ENCODE peak calls at places on chromosomes 13 and 19, in nine cellular contexts. One of them, this sample, is unnamed.

GRCh38 chr13:60267498-60268202 is 103.9 kb upstream of the DIAPH3 start:
- DNase-seq in GM23248: peak; percentile 6
- DNase-seq in stomach: no peak
- DNase-seq in PC-3: no peak
- DNase-seq in adipocyte: no peak
- DNase-seq in fibroblast of lung: peak; percentile 14
- DNase-seq in breast epithelium: no peak
- DNase-seq in neuronal stem cell: no peak
- DNase-seq in ovary: no peak
- DNase-seq in this sample: peak; percentile 63

GRCh38 chr13:86324191-86324590 is 525.0 kb upstream of the SLITRK6 start:
- DNase-seq in GM23248: no peak
- DNase-seq in stomach: no peak
- DNase-seq in PC-3: no peak
- DNase-seq in adipocyte: no peak
- DNase-seq in fibroblast of lung: no peak
- DNase-seq in breast epithelium: no peak
- DNase-seq in neuronal stem cell: no peak
- DNase-seq in ovary: no peak
- DNase-seq in this sample: no peak

GRCh38 chr13:102317593-102317992 is 84.3 kb downstream of the FGF14 start:
- DNase-seq in GM23248: peak; percentile 33
- DNase-seq in stomach: peak; percentile 26
- DNase-seq in PC-3: no peak
- DNase-seq in adipocyte: no peak
- DNase-seq in fibroblast of lung: peak; percentile 61
- DNase-seq in breast epithelium: no peak
- DNase-seq in neuronal stem cell: no peak
- DNase-seq in ovary: peak; percentile 34
- DNase-seq in this sample: peak; percentile 51

GRCh38 chr19:1210227-1210538 is 4.6 kb downstream of the STK11 start:
- DNase-seq in GM23248: no peak
- DNase-seq in stomach: no peak
- DNase-seq in PC-3: no peak
- DNase-seq in adipocyte: no peak
- DNase-seq in fibroblast of lung: peak; percentile 37
- DNase-seq in breast epithelium: no peak
- DNase-seq in neuronal stem cell: no peak
- DNase-seq in ovary: no peak
- DNase-seq in this sample: peak; percentile 16

GRCh38 chr19:13537454-13537853 is 31.2 kb upstream of the CACNA1A start:
- DNase-seq in GM23248: no peak
- DNase-seq in stomach: no peak
- DNase-seq in PC-3: no peak
- DNase-seq in adipocyte: no peak
- DNase-seq in fibroblast of lung: no peak
- DNase-seq in breast epithelium: no peak
- DNase-seq in neuronal stem cell: no peak
- DNase-seq in ovary: no peak
- DNase-seq in this sample: no peak

GRCh38 chr19:28972144-28972543 is 240.8 kb downstream of the UQCRFS1 start:
- DNase-seq in GM23248: no peak
- DNase-seq in stomach: no peak
- DNase-seq in PC-3: no peak
- DNase-seq in adipocyte: no peak
- DNase-seq in fibroblast of lung: no peak
- DNase-seq in breast epithelium: no peak
- DNase-seq in neuronal stem cell: no peak
- DNase-seq in ovary: no peak
- DNase-seq in this sample: no peak

GRCh38 chr19:31519216-31519615 is 170.0 kb upstream of the TSHZ3 start:
- DNase-seq in GM23248: no peak
- DNase-seq in stomach: no peak
- DNase-seq in PC-3: no peak
- DNase-seq in adipocyte: no peak
- DNase-seq in fibroblast of lung: no peak
- DNase-seq in breast epithelium: no peak
- DNase-seq in neuronal stem cell: no peak
- DNase-seq in ovary: no peak
- DNase-seq in this sample: no peak

GRCh38 chr19:29380581-29380980 is 145.2 kb upstream of the VSTM2B start:
- DNase-seq in GM23248: no peak
- DNase-seq in stomach: peak; percentile 10
- DNase-seq in PC-3: no peak
- DNase-seq in adipocyte: no peak
- DNase-seq in fibroblast of lung: no peak
- DNase-seq in breast epithelium: peak; percentile 25
- DNase-seq in neuronal stem cell: no peak
- DNase-seq in ovary: no peak
- DNase-seq in this sample: no peak

DNA sequence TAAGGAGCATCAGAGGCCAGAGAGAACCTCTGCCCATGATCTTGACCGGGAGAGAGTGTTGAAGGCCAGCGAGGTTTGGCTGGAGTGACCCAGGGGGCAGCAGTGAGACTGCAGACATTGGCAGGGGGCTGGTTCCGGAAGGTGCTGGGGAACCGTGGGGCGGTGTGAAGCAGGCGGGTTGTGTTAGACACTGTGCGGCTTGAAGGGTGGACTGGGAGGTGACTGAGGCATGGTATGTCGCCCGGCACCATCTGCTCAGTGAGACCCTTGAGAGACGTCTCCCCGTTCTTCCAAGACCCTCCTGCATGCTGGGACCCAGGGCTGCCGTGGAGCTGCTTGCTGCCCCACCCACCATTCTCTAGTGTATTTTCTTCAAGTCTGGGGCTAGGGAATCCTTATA is 24.6 kb downstream of the CARM1 start:
- DNase-seq in GM23248: no peak
- DNase-seq in stomach: no peak
- DNase-seq in PC-3: no peak
- DNase-seq in adipocyte: no peak
- DNase-seq in fibroblast of lung: no peak
- DNase-seq in breast epithelium: no peak
- DNase-seq in neuronal stem cell: no peak
- DNase-seq in ovary: no peak
- DNase-seq in this sample: no peak
- H3K4me1 ChIP-seq in GM23248: no peaks in the 10 kb centered on the region
- H3K4me1 ChIP-seq in stomach: peaks cover 24% of the 10 kb centered on the region
- H3K4me1 ChIP-seq in PC-3: peaks cover 36% of the 10 kb centered on the region
- H3K4me1 ChIP-seq in adipocyte: peaks cover 6% of the 10 kb centered on the region
- H3K4me1 ChIP-seq in fibroblast of lung: no peaks in the 10 kb centered on the region
- H3K4me1 ChIP-seq in breast epithelium: peaks cover 10% of the 10 kb centered on the region
- H3K4me1 ChIP-seq in neuronal stem cell: peaks cover 22% of the 10 kb centered on the region
- H3K4me1 ChIP-seq in ovary: peaks cover 23% of the 10 kb centered on the region
- H3K4me1 ChIP-seq in this sample: peaks cover 48% of the 10 kb centered on the region

GRCh38 chr13:36820222-36820621 is 1.2 kb downstream of the RFXAP start:
- DNase-seq in GM23248: peak; percentile 24
- DNase-seq in stomach: no peak
- DNase-seq in PC-3: no peak
- DNase-seq in adipocyte: no peak
- DNase-seq in fibroblast of lung: no peak
- DNase-seq in breast epithelium: no peak
- DNase-seq in neuronal stem cell: no peak
- DNase-seq in ovary: no peak
- DNase-seq in this sample: no peak

GRCh38 chr13:36818483-36819063 is 449 bp upstream of the RFXAP start:
- DNase-seq in GM23248: no peak
- DNase-seq in stomach: no peak
- DNase-seq in PC-3: no peak
- DNase-seq in adipocyte: no peak
- DNase-seq in fibroblast of lung: no peak
- DNase-seq in breast epithelium: no peak
- DNase-seq in neuronal stem cell: no peak
- DNase-seq in ovary: no peak
- DNase-seq in this sample: no peak

GRCh38 chr13:36819811-36820140 is 754 bp downstream of the RFXAP start:
- DNase-seq in GM23248: peak; percentile 52
- DNase-seq in stomach: no peak
- DNase-seq in PC-3: peak; percentile 21
- DNase-seq in adipocyte: peak; percentile 55
- DNase-seq in fibroblast of lung: peak; percentile 48
- DNase-seq in breast epithelium: no peak
- DNase-seq in neuronal stem cell: peak; percentile 9
- DNase-seq in ovary: no peak
- DNase-seq in this sample: peak; percentile 29

GRCh38 chr13:36819064-36819810 is at the start of gene RFXAP:
- DNase-seq in GM23248: peak; percentile 95
- DNase-seq in stomach: peak; percentile 93
- DNase-seq in PC-3: peak; percentile 76
- DNase-seq in adipocyte: peak; percentile 95
- DNase-seq in fibroblast of lung: peak; percentile 73
- DNase-seq in breast epithelium: peak; percentile 70
- DNase-seq in neuronal stem cell: peak; percentile 90
- DNase-seq in ovary: peak; percentile 87
- DNase-seq in this sample: peak; percentile 95

DNA sequence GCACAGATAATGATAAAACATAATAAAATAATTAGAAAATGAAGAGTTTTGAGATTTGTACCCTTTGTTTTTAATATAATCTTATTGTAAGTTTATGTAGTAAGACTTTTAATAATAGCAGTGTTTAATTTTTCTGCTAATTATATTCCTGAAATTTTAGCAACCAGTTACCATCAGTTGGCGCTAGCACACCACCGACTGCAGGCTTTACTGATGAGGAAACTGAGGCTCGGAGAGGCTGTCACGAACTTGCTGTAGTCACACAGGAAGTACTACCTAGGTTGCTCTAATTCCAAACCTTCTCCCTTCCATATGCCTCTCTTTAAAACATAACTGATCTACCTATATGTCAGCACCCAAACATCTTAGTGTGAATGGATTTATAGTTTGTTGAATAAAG is 1.0 kb upstream of the RFXAP start:
- DNase-seq in GM23248: no peak
- DNase-seq in stomach: no peak
- DNase-seq in PC-3: no peak
- DNase-seq in adipocyte: no peak
- DNase-seq in fibroblast of lung: no peak
- DNase-seq in breast epithelium: no peak
- DNase-seq in neuronal stem cell: no peak
- DNase-seq in ovary: no peak
- DNase-seq in this sample: no peak
- H3K4me3 ChIP-seq in GM23248: peak overlapping the region; percentile 93
- H3K4me3 ChIP-seq in stomach: no peak overlapping the region
- H3K4me3 ChIP-seq in PC-3: no peak overlapping the region
- H3K4me3 ChIP-seq in adipocyte: no peak overlapping the region
- H3K4me3 ChIP-seq in fibroblast of lung: no peak overlapping the region
- H3K4me3 ChIP-seq in breast epithelium: no peak overlapping the region
- H3K4me3 ChIP-seq in neuronal stem cell: no peak overlapping the region
- H3K4me3 ChIP-seq in ovary: no peak overlapping the region
- H3K4me3 ChIP-seq in this sample: no peak overlapping the region

DNA sequence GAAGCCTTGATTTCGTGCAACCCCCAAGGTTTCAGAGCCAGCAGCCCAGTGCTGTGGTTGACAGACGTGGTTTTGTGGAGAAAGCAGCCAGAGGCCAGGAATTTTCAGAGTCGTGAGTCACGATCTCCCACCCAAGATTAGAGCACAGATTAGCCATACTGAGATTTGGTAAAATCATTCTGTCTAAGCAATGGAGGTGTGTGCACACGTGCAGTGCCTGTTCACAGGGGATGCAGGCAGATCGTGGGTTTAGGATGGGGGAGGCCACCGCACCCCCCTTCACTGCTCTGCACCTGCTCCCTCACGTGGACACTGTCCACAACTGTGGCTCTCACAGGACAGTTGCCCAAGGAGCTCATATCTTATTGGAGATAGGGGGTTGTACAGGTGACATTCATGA is 46.6 kb upstream of the GPR183 start:
- DNase-seq in GM23248: peak; percentile 34
- DNase-seq in stomach: no peak
- DNase-seq in PC-3: no peak
- DNase-seq in adipocyte: peak; percentile 55
- DNase-seq in fibroblast of lung: peak; percentile 73
- DNase-seq in breast epithelium: no peak
- DNase-seq in neuronal stem cell: no peak
- DNase-seq in ovary: no peak
- DNase-seq in this sample: no peak
- H3K4me1 ChIP-seq in GM23248: peaks cover 21% of the 10 kb centered on the region
- H3K4me1 ChIP-seq in stomach: peaks cover 14% of the 10 kb centered on the region
- H3K4me1 ChIP-seq in PC-3: peaks cover 22% of the 10 kb centered on the region
- H3K4me1 ChIP-seq in adipocyte: peaks cover 16% of the 10 kb centered on the region
- H3K4me1 ChIP-seq in fibroblast of lung: peaks cover 8% of the 10 kb centered on the region
- H3K4me1 ChIP-seq in breast epithelium: peaks cover 7% of the 10 kb centered on the region
- H3K4me1 ChIP-seq in neuronal stem cell: peaks cover 23% of the 10 kb centered on the region
- H3K4me1 ChIP-seq in ovary: peaks cover 11% of the 10 kb centered on the region
- H3K4me1 ChIP-seq in this sample: no peaks in the 10 kb centered on the region

GRCh38 chr19:18329035-18329376 is 6.1 kb upstream of the LSM4 start:
- DNase-seq in GM23248: no peak
- DNase-seq in stomach: no peak
- DNase-seq in PC-3: no peak
- DNase-seq in adipocyte: no peak
- DNase-seq in fibroblast of lung: no peak
- DNase-seq in breast epithelium: no peak
- DNase-seq in neuronal stem cell: no peak
- DNase-seq in ovary: no peak
- DNase-seq in this sample: no peak

GRCh38 chr19:18330865-18331264 is 8.0 kb upstream of the LSM4 start:
- DNase-seq in GM23248: no peak
- DNase-seq in stomach: no peak
- DNase-seq in PC-3: no peak
- DNase-seq in adipocyte: no peak
- DNase-seq in fibroblast of lung: no peak
- DNase-seq in breast epithelium: no peak
- DNase-seq in neuronal stem cell: no peak
- DNase-seq in ovary: no peak
- DNase-seq in this sample: no peak

GRCh38 chr19:18332917-18333530 is 7.4 kb upstream of the PGPEP1 start:
- DNase-seq in GM23248: no peak
- DNase-seq in stomach: no peak
- DNase-seq in PC-3: no peak
- DNase-seq in adipocyte: no peak
- DNase-seq in fibroblast of lung: no peak
- DNase-seq in breast epithelium: no peak
- DNase-seq in neuronal stem cell: no peak
- DNase-seq in ovary: no peak
- DNase-seq in this sample: no peak

GRCh38 chr19:18326772-18327171 is 3.9 kb upstream of the LSM4 start:
- DNase-seq in GM23248: no peak
- DNase-seq in stomach: no peak
- DNase-seq in PC-3: no peak
- DNase-seq in adipocyte: no peak
- DNase-seq in fibroblast of lung: no peak
- DNase-seq in breast epithelium: no peak
- DNase-seq in neuronal stem cell: no peak
- DNase-seq in ovary: no peak
- DNase-seq in this sample: no peak

DNA sequence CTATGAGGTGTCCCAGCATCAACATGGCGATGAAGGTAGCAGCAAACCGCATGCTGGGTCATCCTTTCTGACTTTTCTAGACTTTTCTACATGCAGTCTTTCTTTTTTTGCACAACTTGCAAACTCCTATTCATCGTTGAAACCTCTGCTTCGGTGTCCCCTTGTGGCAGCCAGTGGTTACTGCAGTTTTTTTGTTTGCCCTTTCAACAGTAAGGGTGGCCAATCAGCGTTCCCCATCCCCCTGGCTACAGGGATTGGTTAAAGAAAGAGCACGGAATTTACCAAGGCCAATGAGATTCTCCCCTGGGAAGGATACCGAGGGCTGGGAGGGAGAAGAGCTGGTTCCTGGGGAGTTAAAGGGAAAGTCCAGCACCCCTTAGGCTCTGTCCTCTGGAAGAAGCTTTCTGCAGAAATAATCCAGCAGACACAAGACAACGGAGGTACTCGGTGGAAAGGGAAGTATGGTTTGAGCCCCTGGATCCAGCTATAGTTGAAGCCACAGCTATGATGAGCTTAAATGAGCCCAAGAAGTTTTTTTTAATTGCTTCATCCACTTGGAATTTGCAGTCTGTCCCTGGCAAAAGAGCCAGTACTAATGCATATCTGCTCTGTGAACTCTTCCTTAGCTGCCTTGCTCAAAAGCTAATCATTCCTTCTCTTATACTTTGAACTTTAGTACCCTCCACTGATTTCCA is 5.6 kb upstream of the LSM4 start:
- DNase-seq in GM23248: peak; percentile 98
- DNase-seq in stomach: peak; percentile 94
- DNase-seq in PC-3: peak; percentile 97
- DNase-seq in adipocyte: peak; percentile 99
- DNase-seq in fibroblast of lung: peak; percentile 95
- DNase-seq in breast epithelium: peak; percentile 90
- DNase-seq in neuronal stem cell: peak; percentile 92
- DNase-seq in ovary: peak; percentile 90
- DNase-seq in this sample: peak; percentile 94
- H3K4me3 ChIP-seq in GM23248: peak overlapping the region; percentile 67
- H3K4me3 ChIP-seq in stomach: peak overlapping the region; percentile 25
- H3K4me3 ChIP-seq in PC-3: peak overlapping the region; percentile 50
- H3K4me3 ChIP-seq in adipocyte: peak overlapping the region; percentile 73
- H3K4me3 ChIP-seq in fibroblast of lung: peak overlapping the region; percentile 51
- H3K4me3 ChIP-seq in breast epithelium: peak overlapping the region; percentile 15
- H3K4me3 ChIP-seq in neuronal stem cell: no peak overlapping the region
- H3K4me3 ChIP-seq in ovary: no peak overlapping the region
- H3K4me3 ChIP-seq in this sample: no peak overlapping the region

This sample was measured in body of pancreas.